ENCODE peak calls at places on chromosome 19, in seven cellular contexts. Y, V, X, S, B, H and D are unnamed samples.

GRCh38 chr19:313169-313987 is 22.2 kb upstream of the PLPP2 start:
- DNase-seq in H (no peak), Y (no peak), B (no peak), S (no peak), V (no peak), X (no peak), D (no peak)

GRCh38 chr19:51547397-51548212 is 16.1 kb upstream of the SIGLEC6 start:
- DNase-seq in Y (no peak), B (no peak), X (no peak), S (no peak), V (no peak), H (no peak), D (no peak)

GRCh38 chr19:2055871-2056809 is 5.1 kb upstream of the MKNK2 start:
- DNase-seq in V (peak), Y (no peak), X (peak), B (no peak), S (no peak), H (no peak), D (no peak)

GRCh38 chr19:32862173-32862572 is 7.4 kb downstream of the SLC7A9 start:
- DNase-seq in Y (no peak), V (no peak), S (no peak), B (no peak), H (no peak), X (no peak), D (no peak)

GRCh38 chr19:13099073-13099999 is 3.3 kb downstream of the LYL1 start:
- DNase-seq in S (no peak), B (no peak), Y (no peak), H (no peak), V (no peak), X (peak), D (no peak)

GRCh38 chr19:342128-342455 is 2.5 kb downstream of the MIER2 start:
- DNase-seq in S (no peak), H (no peak), Y (no peak), V (no peak), B (no peak), X (no peak), D (no peak)

GRCh38 chr19:40750035-40750284 is 317 bp downstream of the ACTMAP start:
- DNase-seq in X (no peak), S (no peak), V (no peak), Y (no peak), B (no peak), H (no peak), D (no peak)

GRCh38 chr19:2887391-2887914 is 13.3 kb upstream of the ZNF57 start:
- DNase-seq in X (no peak), B (no peak), V (peak), S (no peak), Y (peak), H (peak), D (peak)

GRCh38 chr19:22622901-22623840 is 11.0 kb upstream of the ZNF492 start:
- DNase-seq in B (no peak), S (no peak), Y (no peak), X (no peak), V (no peak), H (no peak), D (no peak)

GRCh38 chr19:31675187-31675913 is 326.1 kb upstream of the TSHZ3 start:
- DNase-seq in Y (peak), B (no peak), V (no peak), X (no peak), S (no peak), H (no peak), D (no peak)

GRCh38 chr19:39372047-39372802 is 18.7 kb downstream of the PAF1 start:
- DNase-seq in S (peak), H (no peak), Y (peak), B (peak), V (no peak), X (peak), D (peak)

GRCh38 chr19:46731584-46731983 is 14.3 kb upstream of the FKRP start:
- DNase-seq in V (no peak), H (no peak), Y (no peak), X (no peak), S (no peak), B (no peak), D (no peak)

GRCh38 chr19:11659612-11660011 is 62.3 kb downstream of the ZNF627 start:
- DNase-seq in V (no peak), B (no peak), S (no peak), H (peak), X (no peak), Y (peak), D (no peak)

GRCh38 chr19:4099054-4099764 is 24.7 kb downstream of the MAP2K2 start:
- DNase-seq in S (no peak), B (no peak), V (no peak), Y (no peak), X (no peak), H (no peak), D (no peak)

GRCh38 chr19:16661480-16662034 is 618 bp downstream of the TMEM38A start:
- DNase-seq in B (peak), H (peak), V (no peak), Y (no peak), X (peak), S (no peak), D (peak)

GRCh38 chr19:46493236-46494114 is 2.2 kb downstream of the PNMA8B start:
- DNase-seq in B (peak), S (no peak), H (no peak), Y (no peak), X (no peak), V (no peak), D (no peak)

GRCh38 chr19:6739390-6739883 is at the start of gene TRIP10:
- DNase-seq in H (peak), B (peak), S (peak), X (peak), Y (peak), V (no peak), D (peak)

GRCh38 chr19:43464089-43464775 is 1.2 kb downstream of the LYPD3 start:
- DNase-seq in Y (no peak), X (no peak), H (peak), S (no peak), V (no peak), B (no peak), D (peak)

GRCh38 chr19:2706251-2706650 is 3.8 kb upstream of the GNG7 start:
- DNase-seq in V (no peak), B (no peak), X (no peak), H (no peak), Y (no peak), S (no peak), D (no peak)

GRCh38 chr19:29943615-29944014 is 1.6 kb downstream of the URI1 start:
- DNase-seq in B (no peak), V (no peak), Y (no peak), S (no peak), X (no peak), H (no peak), D (no peak)

GRCh38 chr19:50654882-50655281 is 5.6 kb downstream of the C19orf81 start:
- DNase-seq in B (no peak), H (no peak), Y (no peak), X (no peak), V (no peak), S (no peak), D (no peak)